ENCODE peak calls at places on chromosome 21, in eight cellular contexts. One of them, this sample, is unnamed.

GRCh38 chr21:26732442-26733221 is 112.6 kb downstream of the ADAMTS1 start:
- DNase-seq in Daoy: peak
- DNase-seq in Right ventricle myocardium superior: peak
- DNase-seq in activated CD4-positive, alpha-beta memory T cell treated with anti-CD3 and anti-CD28 coated beads for 36 hours: peak
- DNase-seq in NCI-H1694 treated with DMSO at 0.1 percent for 48 hours: no peak
- DNase-seq in LHCN-M2: peak
- DNase-seq in GM19239: no peak
- DNase-seq in aorta: peak
- DNase-seq in this sample: peak

GRCh38 chr21:36613064-36613463 is 85.9 kb upstream of the SIM2 start:
- DNase-seq in Daoy: peak
- DNase-seq in Right ventricle myocardium superior: no peak
- DNase-seq in activated CD4-positive, alpha-beta memory T cell treated with anti-CD3 and anti-CD28 coated beads for 36 hours: no peak
- DNase-seq in NCI-H1694 treated with DMSO at 0.1 percent for 48 hours: no peak
- DNase-seq in LHCN-M2: no peak
- DNase-seq in GM19239: no peak
- DNase-seq in aorta: no peak
- DNase-seq in this sample: no peak

GRCh38 chr21:45001134-45002095 is 61.6 kb downstream of the SLX9 start:
- DNase-seq in Daoy: peak
- DNase-seq in Right ventricle myocardium superior: peak
- DNase-seq in activated CD4-positive, alpha-beta memory T cell treated with anti-CD3 and anti-CD28 coated beads for 36 hours: no peak
- DNase-seq in NCI-H1694 treated with DMSO at 0.1 percent for 48 hours: no peak
- DNase-seq in LHCN-M2: peak
- DNase-seq in GM19239: no peak
- DNase-seq in aorta: peak
- DNase-seq in this sample: peak

GRCh38 chr21:34120867-34121266 is 47.5 kb downstream of the MRPS6 start:
- DNase-seq in Daoy: no peak
- DNase-seq in Right ventricle myocardium superior: no peak
- DNase-seq in activated CD4-positive, alpha-beta memory T cell treated with anti-CD3 and anti-CD28 coated beads for 36 hours: no peak
- DNase-seq in NCI-H1694 treated with DMSO at 0.1 percent for 48 hours: no peak
- DNase-seq in LHCN-M2: no peak
- DNase-seq in GM19239: no peak
- DNase-seq in aorta: no peak
- DNase-seq in this sample: no peak

GRCh38 chr21:37535672-37536071 is 169.1 kb downstream of the DYRK1A start:
- DNase-seq in Daoy: no peak
- DNase-seq in Right ventricle myocardium superior: no peak
- DNase-seq in activated CD4-positive, alpha-beta memory T cell treated with anti-CD3 and anti-CD28 coated beads for 36 hours: no peak
- DNase-seq in NCI-H1694 treated with DMSO at 0.1 percent for 48 hours: no peak
- DNase-seq in LHCN-M2: no peak
- DNase-seq in GM19239: no peak
- DNase-seq in aorta: peak
- DNase-seq in this sample: no peak

GRCh38 chr21:41861987-41862386 is 17.2 kb downstream of the PRDM15 start:
- DNase-seq in Daoy: no peak
- DNase-seq in Right ventricle myocardium superior: no peak
- DNase-seq in activated CD4-positive, alpha-beta memory T cell treated with anti-CD3 and anti-CD28 coated beads for 36 hours: no peak
- DNase-seq in NCI-H1694 treated with DMSO at 0.1 percent for 48 hours: no peak
- DNase-seq in LHCN-M2: no peak
- DNase-seq in GM19239: no peak
- DNase-seq in aorta: no peak
- DNase-seq in this sample: no peak

GRCh38 chr21:28213221-28213620 is 779.5 kb downstream of the LTN1 start:
- DNase-seq in Daoy: no peak
- DNase-seq in Right ventricle myocardium superior: no peak
- DNase-seq in activated CD4-positive, alpha-beta memory T cell treated with anti-CD3 and anti-CD28 coated beads for 36 hours: no peak
- DNase-seq in NCI-H1694 treated with DMSO at 0.1 percent for 48 hours: no peak
- DNase-seq in LHCN-M2: no peak
- DNase-seq in GM19239: no peak
- DNase-seq in aorta: no peak
- DNase-seq in this sample: no peak

GRCh38 chr21:41374867-41375533 is 13.2 kb downstream of the MX2 start:
- DNase-seq in Daoy: no peak
- DNase-seq in Right ventricle myocardium superior: no peak
- DNase-seq in activated CD4-positive, alpha-beta memory T cell treated with anti-CD3 and anti-CD28 coated beads for 36 hours: peak
- DNase-seq in NCI-H1694 treated with DMSO at 0.1 percent for 48 hours: no peak
- DNase-seq in LHCN-M2: no peak
- DNase-seq in GM19239: no peak
- DNase-seq in aorta: peak
- DNase-seq in this sample: no peak

GRCh38 chr21:42646076-42646825 is 7.2 kb upstream of the PDE9A start:
- DNase-seq in Daoy: no peak
- DNase-seq in Right ventricle myocardium superior: no peak
- DNase-seq in activated CD4-positive, alpha-beta memory T cell treated with anti-CD3 and anti-CD28 coated beads for 36 hours: no peak
- DNase-seq in NCI-H1694 treated with DMSO at 0.1 percent for 48 hours: no peak
- DNase-seq in LHCN-M2: no peak
- DNase-seq in GM19239: no peak
- DNase-seq in aorta: peak
- DNase-seq in this sample: no peak

GRCh38 chr21:27564684-27565280 is 597.9 kb upstream of the ADAMTS5 start:
- DNase-seq in Daoy: peak
- DNase-seq in Right ventricle myocardium superior: peak
- DNase-seq in activated CD4-positive, alpha-beta memory T cell treated with anti-CD3 and anti-CD28 coated beads for 36 hours: peak
- DNase-seq in NCI-H1694 treated with DMSO at 0.1 percent for 48 hours: peak
- DNase-seq in LHCN-M2: peak
- DNase-seq in GM19239: no peak
- DNase-seq in aorta: no peak
- DNase-seq in this sample: peak

GRCh38 chr21:17446737-17447136 is 66.1 kb upstream of the CXADR start:
- DNase-seq in Daoy: no peak
- DNase-seq in Right ventricle myocardium superior: no peak
- DNase-seq in activated CD4-positive, alpha-beta memory T cell treated with anti-CD3 and anti-CD28 coated beads for 36 hours: no peak
- DNase-seq in NCI-H1694 treated with DMSO at 0.1 percent for 48 hours: no peak
- DNase-seq in LHCN-M2: no peak
- DNase-seq in GM19239: no peak
- DNase-seq in aorta: no peak
- DNase-seq in this sample: no peak

GRCh38 chr21:37139902-37140301 is 66.8 kb downstream of the TTC3 start:
- DNase-seq in Daoy: no peak
- DNase-seq in Right ventricle myocardium superior: no peak
- DNase-seq in activated CD4-positive, alpha-beta memory T cell treated with anti-CD3 and anti-CD28 coated beads for 36 hours: no peak
- DNase-seq in NCI-H1694 treated with DMSO at 0.1 percent for 48 hours: no peak
- DNase-seq in LHCN-M2: peak
- DNase-seq in GM19239: no peak
- DNase-seq in aorta: no peak
- DNase-seq in this sample: no peak

GRCh38 chr21:45445369-45445768 is 40.4 kb downstream of the COL18A1 start:
- DNase-seq in Daoy: no peak
- DNase-seq in Right ventricle myocardium superior: peak
- DNase-seq in activated CD4-positive, alpha-beta memory T cell treated with anti-CD3 and anti-CD28 coated beads for 36 hours: no peak
- DNase-seq in NCI-H1694 treated with DMSO at 0.1 percent for 48 hours: no peak
- DNase-seq in LHCN-M2: no peak
- DNase-seq in GM19239: no peak
- DNase-seq in aorta: peak
- DNase-seq in this sample: no peak

GRCh38 chr21:32411366-32412161 is 942 bp upstream of the EVA1C start:
- DNase-seq in Daoy: peak
- DNase-seq in Right ventricle myocardium superior: peak
- DNase-seq in activated CD4-positive, alpha-beta memory T cell treated with anti-CD3 and anti-CD28 coated beads for 36 hours: peak
- DNase-seq in NCI-H1694 treated with DMSO at 0.1 percent for 48 hours: peak
- DNase-seq in LHCN-M2: peak
- DNase-seq in GM19239: no peak
- DNase-seq in aorta: peak
- DNase-seq in this sample: peak

GRCh38 chr21:31343680-31344480 is at the start of gene TIAM1:
- DNase-seq in Daoy: peak
- DNase-seq in Right ventricle myocardium superior: peak
- DNase-seq in activated CD4-positive, alpha-beta memory T cell treated with anti-CD3 and anti-CD28 coated beads for 36 hours: peak
- DNase-seq in NCI-H1694 treated with DMSO at 0.1 percent for 48 hours: no peak
- DNase-seq in LHCN-M2: peak
- DNase-seq in GM19239: no peak
- DNase-seq in aorta: no peak
- DNase-seq in this sample: peak

GRCh38 chr21:31538821-31539220 is 120.7 kb upstream of the SOD1 start:
- DNase-seq in Daoy: no peak
- DNase-seq in Right ventricle myocardium superior: no peak
- DNase-seq in activated CD4-positive, alpha-beta memory T cell treated with anti-CD3 and anti-CD28 coated beads for 36 hours: no peak
- DNase-seq in NCI-H1694 treated with DMSO at 0.1 percent for 48 hours: no peak
- DNase-seq in LHCN-M2: no peak
- DNase-seq in GM19239: no peak
- DNase-seq in aorta: peak
- DNase-seq in this sample: peak

GRCh38 chr21:44532712-44533111 is 7.3 kb downstream of the KRTAP10-1 start:
- DNase-seq in Daoy: no peak
- DNase-seq in Right ventricle myocardium superior: no peak
- DNase-seq in activated CD4-positive, alpha-beta memory T cell treated with anti-CD3 and anti-CD28 coated beads for 36 hours: no peak
- DNase-seq in NCI-H1694 treated with DMSO at 0.1 percent for 48 hours: no peak
- DNase-seq in LHCN-M2: no peak
- DNase-seq in GM19239: no peak
- DNase-seq in aorta: peak
- DNase-seq in this sample: no peak

GRCh38 chr21:41918561-41919358 is 35.1 kb downstream of the C2CD2 start:
- DNase-seq in Daoy: no peak
- DNase-seq in Right ventricle myocardium superior: no peak
- DNase-seq in activated CD4-positive, alpha-beta memory T cell treated with anti-CD3 and anti-CD28 coated beads for 36 hours: no peak
- DNase-seq in NCI-H1694 treated with DMSO at 0.1 percent for 48 hours: no peak
- DNase-seq in LHCN-M2: no peak
- DNase-seq in GM19239: no peak
- DNase-seq in aorta: no peak
- DNase-seq in this sample: no peak

GRCh38 chr21:42061195-42061865 is 9.8 kb upstream of the UMODL1 start:
- DNase-seq in Daoy: no peak
- DNase-seq in Right ventricle myocardium superior: peak
- DNase-seq in activated CD4-positive, alpha-beta memory T cell treated with anti-CD3 and anti-CD28 coated beads for 36 hours: peak
- DNase-seq in NCI-H1694 treated with DMSO at 0.1 percent for 48 hours: no peak
- DNase-seq in LHCN-M2: no peak
- DNase-seq in GM19239: peak
- DNase-seq in aorta: peak
- DNase-seq in this sample: no peak

GRCh38 chr21:41769106-41769505 is 2.3 kb upstream of the RIPK4 start:
- DNase-seq in Daoy: no peak
- DNase-seq in Right ventricle myocardium superior: no peak
- DNase-seq in activated CD4-positive, alpha-beta memory T cell treated with anti-CD3 and anti-CD28 coated beads for 36 hours: no peak
- DNase-seq in NCI-H1694 treated with DMSO at 0.1 percent for 48 hours: no peak
- DNase-seq in LHCN-M2: no peak
- DNase-seq in GM19239: no peak
- DNase-seq in aorta: peak
- DNase-seq in this sample: no peak

GRCh38 chr21:28342229-28342810 is 650.4 kb downstream of the LTN1 start:
- DNase-seq in Daoy: no peak
- DNase-seq in Right ventricle myocardium superior: no peak
- DNase-seq in activated CD4-positive, alpha-beta memory T cell treated with anti-CD3 and anti-CD28 coated beads for 36 hours: no peak
- DNase-seq in NCI-H1694 treated with DMSO at 0.1 percent for 48 hours: no peak
- DNase-seq in LHCN-M2: peak
- DNase-seq in GM19239: no peak
- DNase-seq in aorta: no peak
- DNase-seq in this sample: no peak

GRCh38 chr21:35850029-35850428 is 210.3 kb downstream of the SETD4 start:
- DNase-seq in Daoy: no peak
- DNase-seq in Right ventricle myocardium superior: no peak
- DNase-seq in activated CD4-positive, alpha-beta memory T cell treated with anti-CD3 and anti-CD28 coated beads for 36 hours: no peak
- DNase-seq in NCI-H1694 treated with DMSO at 0.1 percent for 48 hours: no peak
- DNase-seq in LHCN-M2: peak
- DNase-seq in GM19239: no peak
- DNase-seq in aorta: no peak
- DNase-seq in this sample: no peak

GRCh38 chr21:33984021-33984481 is 68.4 kb upstream of the ATP5PO start:
- DNase-seq in Daoy: no peak
- DNase-seq in Right ventricle myocardium superior: no peak
- DNase-seq in activated CD4-positive, alpha-beta memory T cell treated with anti-CD3 and anti-CD28 coated beads for 36 hours: peak
- DNase-seq in NCI-H1694 treated with DMSO at 0.1 percent for 48 hours: no peak
- DNase-seq in LHCN-M2: no peak
- DNase-seq in GM19239: no peak
- DNase-seq in aorta: no peak
- DNase-seq in this sample: no peak

GRCh38 chr21:45455321-45456013 is 50.5 kb downstream of the COL18A1 start:
- DNase-seq in Daoy: peak
- DNase-seq in Right ventricle myocardium superior: peak
- DNase-seq in activated CD4-positive, alpha-beta memory T cell treated with anti-CD3 and anti-CD28 coated beads for 36 hours: no peak
- DNase-seq in NCI-H1694 treated with DMSO at 0.1 percent for 48 hours: no peak
- DNase-seq in LHCN-M2: no peak
- DNase-seq in GM19239: no peak
- DNase-seq in aorta: peak
- DNase-seq in this sample: peak

GRCh38 chr21:45542242-45542666 is at the start of gene SLC19A1:
- DNase-seq in Daoy: peak
- DNase-seq in Right ventricle myocardium superior: peak
- DNase-seq in activated CD4-positive, alpha-beta memory T cell treated with anti-CD3 and anti-CD28 coated beads for 36 hours: peak
- DNase-seq in NCI-H1694 treated with DMSO at 0.1 percent for 48 hours: no peak
- DNase-seq in LHCN-M2: peak
- DNase-seq in GM19239: peak
- DNase-seq in aorta: peak
- DNase-seq in this sample: peak

GRCh38 chr21:34956416-34957316 is 92.4 kb downstream of the RUNX1 start:
- DNase-seq in Daoy: no peak
- DNase-seq in Right ventricle myocardium superior: no peak
- DNase-seq in activated CD4-positive, alpha-beta memory T cell treated with anti-CD3 and anti-CD28 coated beads for 36 hours: no peak
- DNase-seq in NCI-H1694 treated with DMSO at 0.1 percent for 48 hours: no peak
- DNase-seq in LHCN-M2: no peak
- DNase-seq in GM19239: no peak
- DNase-seq in aorta: no peak
- DNase-seq in this sample: no peak

GRCh38 chr21:46322351-46323226 is 1.1 kb downstream of the C21orf58 start:
- DNase-seq in Daoy: peak
- DNase-seq in Right ventricle myocardium superior: peak
- DNase-seq in activated CD4-positive, alpha-beta memory T cell treated with anti-CD3 and anti-CD28 coated beads for 36 hours: peak
- DNase-seq in NCI-H1694 treated with DMSO at 0.1 percent for 48 hours: no peak
- DNase-seq in LHCN-M2: peak
- DNase-seq in GM19239: no peak
- DNase-seq in aorta: no peak
- DNase-seq in this sample: peak

GRCh38 chr21:41369915-41370839 is 8.3 kb downstream of the MX2 start:
- DNase-seq in Daoy: no peak
- DNase-seq in Right ventricle myocardium superior: peak
- DNase-seq in activated CD4-positive, alpha-beta memory T cell treated with anti-CD3 and anti-CD28 coated beads for 36 hours: peak
- DNase-seq in NCI-H1694 treated with DMSO at 0.1 percent for 48 hours: no peak
- DNase-seq in LHCN-M2: no peak
- DNase-seq in GM19239: peak
- DNase-seq in aorta: peak
- DNase-seq in this sample: no peak

GRCh38 chr21:44514746-44515358 is 25.1 kb downstream of the KRTAP10-1 start:
- DNase-seq in Daoy: no peak
- DNase-seq in Right ventricle myocardium superior: peak
- DNase-seq in activated CD4-positive, alpha-beta memory T cell treated with anti-CD3 and anti-CD28 coated beads for 36 hours: no peak
- DNase-seq in NCI-H1694 treated with DMSO at 0.1 percent for 48 hours: no peak
- DNase-seq in LHCN-M2: no peak
- DNase-seq in GM19239: no peak
- DNase-seq in aorta: no peak
- DNase-seq in this sample: peak

GRCh38 chr21:41211041-41211426 is 43.1 kb downstream of the BACE2 start:
- DNase-seq in Daoy: no peak
- DNase-seq in Right ventricle myocardium superior: no peak
- DNase-seq in activated CD4-positive, alpha-beta memory T cell treated with anti-CD3 and anti-CD28 coated beads for 36 hours: no peak
- DNase-seq in NCI-H1694 treated with DMSO at 0.1 percent for 48 hours: no peak
- DNase-seq in LHCN-M2: no peak
- DNase-seq in GM19239: no peak
- DNase-seq in aorta: no peak
- DNase-seq in this sample: no peak

GRCh38 chr21:42781150-42781980 is 98.0 kb downstream of the WDR4 start:
- DNase-seq in Daoy: no peak
- DNase-seq in Right ventricle myocardium superior: no peak
- DNase-seq in activated CD4-positive, alpha-beta memory T cell treated with anti-CD3 and anti-CD28 coated beads for 36 hours: peak
- DNase-seq in NCI-H1694 treated with DMSO at 0.1 percent for 48 hours: no peak
- DNase-seq in LHCN-M2: no peak
- DNase-seq in GM19239: no peak
- DNase-seq in aorta: no peak
- DNase-seq in this sample: peak

GRCh38 chr21:38351961-38352521 is 95.2 kb downstream of the KCNJ15 start:
- DNase-seq in Daoy: peak
- DNase-seq in Right ventricle myocardium superior: no peak
- DNase-seq in activated CD4-positive, alpha-beta memory T cell treated with anti-CD3 and anti-CD28 coated beads for 36 hours: no peak
- DNase-seq in NCI-H1694 treated with DMSO at 0.1 percent for 48 hours: no peak
- DNase-seq in LHCN-M2: peak
- DNase-seq in GM19239: peak
- DNase-seq in aorta: no peak
- DNase-seq in this sample: no peak

GRCh38 chr21:46289655-46290178 is 3.6 kb downstream of the YBEY start:
- DNase-seq in Daoy: no peak
- DNase-seq in Right ventricle myocardium superior: no peak
- DNase-seq in activated CD4-positive, alpha-beta memory T cell treated with anti-CD3 and anti-CD28 coated beads for 36 hours: no peak
- DNase-seq in NCI-H1694 treated with DMSO at 0.1 percent for 48 hours: no peak
- DNase-seq in LHCN-M2: no peak
- DNase-seq in GM19239: no peak
- DNase-seq in aorta: no peak
- DNase-seq in this sample: no peak

GRCh38 chr21:35048183-35048601 is 910 bp downstream of the RUNX1 start:
- DNase-seq in Daoy: peak
- DNase-seq in Right ventricle myocardium superior: no peak
- DNase-seq in activated CD4-positive, alpha-beta memory T cell treated with anti-CD3 and anti-CD28 coated beads for 36 hours: peak
- DNase-seq in NCI-H1694 treated with DMSO at 0.1 percent for 48 hours: no peak
- DNase-seq in LHCN-M2: peak
- DNase-seq in GM19239: no peak
- DNase-seq in aorta: no peak
- DNase-seq in this sample: no peak